ENCODE peak calls at places on chromosomes 13 and 19, in six cellular contexts. R is CD8-positive, alpha-beta T cell; J is heart left ventricle; A is psoas muscle; Q is GM13976; I is pancreas. B is an unnamed sample.

GRCh38 chr19:932647-933552 is 7.1 kb downstream of the ARID3A start:
- DNase-seq in J (peak; percentile 88), Q (peak; percentile 74), I (no peak), A (peak; percentile 83), R (peak; percentile 59), B (peak; percentile 59)

GRCh38 chr13:98476538-98476966 is 100.4 kb downstream of the STK24 start:
- DNase-seq in A (peak; percentile 69), R (peak; percentile 82), I (peak; percentile 39), J (peak; percentile 79), Q (peak; percentile 94), B (peak; percentile 92)

GRCh38 chr19:56595548-56595899 is 422 bp downstream of the ZNF71 start:
- DNase-seq in R (no peak), J (no peak), I (no peak), A (no peak), Q (no peak), B (no peak)

GRCh38 chr19:1067341-1068103 is 555 bp downstream of the ARHGAP45 start:
- DNase-seq in A (peak; percentile 20), I (no peak), J (no peak), Q (peak; percentile 47), R (peak; percentile 75), B (no peak)

GRCh38 chr19:39137131-39137530 is 11.5 kb downstream of the PAK4 start:
- DNase-seq in A (no peak), I (no peak), J (no peak), Q (no peak), R (no peak), B (no peak)

GRCh38 chr19:7326105-7326877 is 22.4 kb upstream of the ARHGEF18 start:
- DNase-seq in Q (peak; percentile 42), A (no peak), J (no peak), I (no peak), R (peak; percentile 41), B (peak; percentile 45)

GRCh38 chr19:55116232-55117062 is 990 bp downstream of the PPP1R12C start:
- DNase-seq in I (peak; percentile 50), J (peak; percentile 81), A (peak; percentile 65), R (peak; percentile 45), Q (peak; percentile 79), B (peak; percentile 76)

GRCh38 chr13:86892330-86892729 is 778.8 kb upstream of the SLITRK5 start:
- DNase-seq in J (no peak), Q (no peak), A (no peak), R (no peak), I (no peak), B (no peak)

GRCh38 chr13:46296920-46297319 is 85.2 kb downstream of the LRRC63 start:
- DNase-seq in A (no peak), J (no peak), R (no peak), Q (no peak), I (no peak), B (no peak)

GRCh38 chr13:109933476-109933875 is 147.1 kb upstream of the IRS2 start:
- DNase-seq in J (no peak), R (no peak), Q (no peak), A (no peak), I (no peak), B (no peak)

GRCh38 chr19:38388310-38389100 is at the start of gene SPRED3:
- DNase-seq in R (no peak), I (peak; percentile 43), Q (peak; percentile 42), J (peak; percentile 63), A (peak; percentile 30), B (no peak)

GRCh38 chr19:11373166-11373884 is 1.1 kb upstream of the SWSAP1 start:
- DNase-seq in A (no peak), R (no peak), J (no peak), Q (no peak), I (no peak), B (no peak)

GRCh38 chr13:53201454-53202225 is 173.0 kb downstream of the OLFM4 start:
- DNase-seq in I (peak; percentile 20), J (peak; percentile 48), Q (peak; percentile 12), R (no peak), A (peak; percentile 9), B (no peak)

GRCh38 chr19:2291185-2291751 is 9.3 kb upstream of the PEAK3 start:
- DNase-seq in I (no peak), Q (no peak), R (no peak), J (no peak), A (no peak), B (no peak)

GRCh38 chr13:51865838-51866237 is 4.1 kb downstream of the CCDC70 start:
- DNase-seq in J (no peak), I (no peak), Q (no peak), A (no peak), R (no peak), B (no peak)

GRCh38 chr19:19061491-19061890 is 2.3 kb upstream of the SLC25A42 start:
- DNase-seq in A (peak; percentile 46), Q (no peak), J (peak; percentile 67), I (no peak), R (no peak), B (no peak)

GRCh38 chr13:23473236-23473635 is 39.7 kb upstream of the SACS start:
- DNase-seq in J (no peak), R (no peak), Q (no peak), A (no peak), I (no peak), B (no peak)

GRCh38 chr19:51201712-51202111 is 23.2 kb upstream of the CD33 start:
- DNase-seq in R (no peak), I (no peak), J (no peak), Q (no peak), A (no peak), B (no peak)

GRCh38 chr13:77919351-77920294 is 992 bp upstream of the EDNRB start:
- DNase-seq in A (peak; percentile 41), I (peak; percentile 16), Q (peak; percentile 35), R (no peak), J (peak; percentile 77), B (no peak)

GRCh38 chr13:110486061-110486780 is 75.3 kb downstream of the RAB20 start:
- DNase-seq in R (no peak), J (no peak), Q (no peak), A (no peak), I (no peak), B (no peak)

GRCh38 chr13:84645196-84646071 is 763.2 kb upstream of the SLITRK1 start:
- DNase-seq in Q (no peak), A (no peak), J (no peak), I (no peak), R (no peak), B (no peak)

GRCh38 chr19:48806818-48807589 is 3.8 kb downstream of the BCAT2 start:
- DNase-seq in R (no peak), I (no peak), A (no peak), J (no peak), Q (no peak), B (no peak)

GRCh38 chr13:27964741-27965323 is 4.3 kb downstream of the CDX2 start:
- DNase-seq in A (no peak), I (no peak), J (no peak), R (no peak), Q (no peak), B (peak; percentile 16)

DNA sequence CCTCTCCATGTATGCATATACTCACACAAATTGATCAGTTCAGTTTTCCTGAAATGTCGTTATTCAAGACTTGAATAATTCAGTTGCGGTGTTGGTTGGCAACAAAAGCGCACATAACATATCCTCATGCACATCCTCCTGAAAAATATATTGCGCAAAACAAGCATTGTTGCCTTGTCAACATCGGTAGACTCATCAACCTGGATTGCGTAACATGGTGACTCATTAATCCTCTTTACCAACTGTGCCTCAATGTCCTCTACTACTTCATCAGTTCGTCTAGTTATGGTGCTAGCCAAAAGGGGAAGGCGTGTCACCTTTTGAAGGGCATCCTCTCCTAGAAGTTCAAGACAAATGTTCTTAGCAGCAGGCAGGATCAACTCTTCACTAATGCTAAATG is 357.7 kb downstream of the LMO7 start:
- DNase-seq in A (no peak), I (no peak), R (no peak), J (no peak), Q (no peak), B (no peak)
- TF ChIP-seq CTCF in A (no peak), I (no peak), R (no peak), J (no peak), Q (no peak), B (no peak)

DNA sequence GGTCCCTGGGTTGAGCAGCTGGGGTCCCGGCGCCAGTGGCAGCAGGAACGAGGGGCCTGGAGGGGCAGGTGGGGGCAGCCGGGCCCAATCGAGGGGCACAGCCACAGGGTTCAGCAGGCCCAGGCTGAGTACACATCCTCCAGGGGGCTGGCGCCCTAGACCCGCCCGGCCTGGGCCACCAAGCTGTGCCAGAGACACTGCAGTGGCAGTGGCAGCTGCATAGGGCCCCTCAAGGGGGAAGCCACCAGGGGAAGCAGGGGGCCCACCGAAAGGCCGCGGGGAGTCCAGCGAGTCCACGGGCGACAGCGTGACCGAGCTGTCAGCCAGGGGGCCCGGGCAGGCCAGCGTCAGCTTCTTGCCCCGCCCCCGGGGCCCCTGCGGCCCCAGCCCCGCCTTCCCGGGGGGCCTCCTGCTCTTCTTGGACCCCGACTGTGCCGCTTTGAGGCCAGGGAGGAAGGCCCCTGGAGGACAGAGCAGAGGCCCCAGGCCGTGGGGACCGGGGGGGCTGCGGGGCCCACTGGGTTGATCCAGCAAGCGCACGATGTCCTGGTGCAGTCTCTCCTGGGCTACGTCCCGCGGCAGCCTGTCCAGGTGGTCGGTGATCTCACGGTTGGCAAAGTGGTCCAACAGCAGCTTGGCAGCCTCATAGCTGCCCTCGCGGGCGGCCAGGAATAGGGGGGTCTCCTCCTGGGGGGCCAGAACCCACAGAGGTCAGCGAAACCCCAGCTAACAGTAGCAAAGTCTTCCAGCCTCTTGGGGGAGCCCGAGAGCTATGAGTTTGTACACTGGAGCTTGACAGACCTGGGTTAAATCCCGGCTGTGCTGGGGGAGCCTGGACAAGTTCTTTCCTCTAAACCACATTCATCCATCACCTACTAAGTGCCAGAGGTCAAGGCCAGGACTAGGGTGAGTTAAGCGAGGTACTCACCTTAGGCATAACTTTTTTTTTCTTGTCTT is 39.5 kb downstream of the NOTCH3 start:
- DNase-seq in Q (peak; percentile 78), I (no peak), J (no peak), R (no peak), A (no peak), B (peak; percentile 70)
- TF ChIP-seq CTCF in Q (peak; percentile 45), I (no peak), J (peak; percentile 20), R (no peak), A (no peak), B (peak; percentile 68)

GRCh38 chr13:73772449-73773186 is 361.6 kb downstream of the KLF12 start:
- DNase-seq in A (no peak), I (no peak), Q (no peak), J (no peak), R (no peak), B (no peak)

GRCh38 chr13:73767747-73768315 is 366.4 kb downstream of the KLF12 start:
- DNase-seq in A (no peak), J (no peak), R (peak; percentile 31), Q (no peak), I (no peak), B (no peak)

GRCh38 chr13:73765651-73766384 is 368.4 kb downstream of the KLF12 start:
- DNase-seq in I (peak; percentile 83), J (peak; percentile 92), Q (no peak), R (peak; percentile 83), A (peak; percentile 71), B (peak; percentile 34)

GRCh38 chr13:73767191-73767741 is 366.9 kb downstream of the KLF12 start:
- DNase-seq in I (no peak), R (no peak), A (no peak), Q (no peak), J (no peak), B (no peak)
- TF ChIP-seq CTCF in I (no peak), R (no peak), A (no peak), Q (no peak), J (no peak), B (no peak)

DNA sequence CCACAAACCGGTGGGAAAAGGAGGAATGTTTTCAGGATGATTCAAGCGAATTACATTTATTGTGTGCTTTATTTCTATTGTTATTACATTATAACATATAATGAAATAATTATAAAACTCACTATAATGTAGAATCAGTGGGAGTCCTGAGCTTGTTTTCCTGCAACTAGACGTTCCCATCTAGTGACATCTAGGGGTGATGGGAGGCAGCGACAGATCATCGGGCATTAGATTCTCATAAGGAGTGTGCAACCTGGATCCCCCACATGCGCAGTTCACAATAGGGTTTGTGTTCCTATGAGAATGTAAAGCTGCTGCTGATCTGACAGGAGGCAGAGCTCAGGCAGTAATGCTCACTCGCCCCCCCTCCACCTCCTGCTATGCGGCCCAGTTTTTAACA is 54.5 kb downstream of the SPTBN4 start:
- DNase-seq in R (no peak), J (no peak), I (no peak), Q (no peak), A (no peak), B (no peak)
- TF ChIP-seq CTCF in R (no peak), J (peak; percentile 17), I (no peak), Q (no peak), A (peak; percentile 28), B (peak; percentile 12)